ENCODE peak calls at places on chromosomes 4 and X, in five cellular contexts. H, T, G, N and D are unnamed samples.

GRCh38 chr4:48194986-48195773 is 61.1 kb upstream of the TXK start:
- DNase-seq in H (no peak), G (no peak), T (no peak), N (no peak), D (no peak)

GRCh38 chr4:19905006-19905405 is 346.7 kb upstream of the SLIT2 start:
- DNase-seq in T (no peak), N (no peak), H (no peak), G (no peak), D (peak)

GRCh38 chr4:159395693-159396092 is 292.8 kb downstream of the RAPGEF2 start:
- DNase-seq in H (no peak), T (no peak), N (no peak), G (no peak), D (no peak)

GRCh38 chr4:2256781-2257191 is 5.1 kb downstream of the MXD4 start:
- DNase-seq in T (peak), G (no peak), H (peak), N (no peak), D (no peak)

GRCh38 chr4:121950212-121950679 is 1.6 kb downstream of the TRPC3 start:
- DNase-seq in N (peak), H (peak), G (peak), T (peak), D (no peak)

GRCh38 chr4:113292371-113293042 is 243.1 kb downstream of the ANK2 start:
- DNase-seq in H (peak), T (peak), N (no peak), G (no peak), D (peak)

GRCh38 chr4:185992585-185992984 is 76.4 kb upstream of the TLR3 start:
- DNase-seq in G (no peak), N (no peak), T (no peak), H (no peak), D (no peak)

GRCh38 chrX:12360389-12360788 is 222.1 kb downstream of the FRMPD4 start:
- DNase-seq in G (peak), N (no peak), T (no peak), H (no peak), D (no peak)

GRCh38 chr4:151408630-151409469 is at the start of gene FHIP1A:
- DNase-seq in N (peak), T (peak), H (peak), G (peak), D (peak)

GRCh38 chr4:53321151-53321987 is 44.5 kb downstream of the SCFD2 start:
- DNase-seq in T (no peak), N (no peak), H (no peak), G (peak), D (no peak)

GRCh38 chr4:119041951-119042560 is 93.6 kb upstream of the MYOZ2 start:
- DNase-seq in T (no peak), N (peak), H (no peak), G (peak), D (peak)

GRCh38 chr4:43837171-43837570 is 611.4 kb downstream of the KCTD8 start:
- DNase-seq in G (no peak), T (no peak), H (no peak), N (no peak), D (no peak)

GRCh38 chrX:3592184-3592583 is 121.3 kb downstream of the PRKX start:
- DNase-seq in T (no peak), H (no peak), N (no peak), G (no peak), D (no peak)

GRCh38 chr4:127698789-127699200 is 31.4 kb upstream of the SLC25A31 start:
- DNase-seq in G (peak), N (no peak), H (no peak), T (no peak), D (no peak)

GRCh38 chrX:107398115-107398514 is 51.3 kb upstream of the FRMPD3 start:
- DNase-seq in N (no peak), G (no peak), H (no peak), T (no peak), D (no peak)

GRCh38 chr4:2832981-2833670 is 10.5 kb upstream of the ADD1 start:
- DNase-seq in N (no peak), G (no peak), H (peak), T (peak), D (no peak)

GRCh38 chr4:189436207-189436606 is 504.5 kb upstream of the FRG1 start:
- DNase-seq in N (no peak), T (no peak), G (no peak), H (no peak), D (no peak)

GRCh38 chr4:183635333-183635732 is 23.7 kb downstream of the RWDD4 start:
- DNase-seq in T (no peak), N (no peak), G (no peak), H (no peak), D (peak)

GRCh38 chrX:150649096-150649870 is 43.9 kb upstream of the MTMR1 start:
- DNase-seq in H (no peak), T (no peak), G (peak), N (no peak), D (no peak)

GRCh38 chr4:119692001-119692400 is 63.4 kb upstream of the PDE5A start:
- DNase-seq in T (no peak), G (peak), H (no peak), N (no peak), D (no peak)

GRCh38 chrX:64805683-64806082 is 170.6 kb downstream of the ZC4H2 start:
- DNase-seq in H (no peak), G (no peak), T (no peak), N (no peak), D (no peak)

GRCh38 chr4:2712261-2712842 is 43.8 kb downstream of the TNIP2 start:
- DNase-seq in T (no peak), N (no peak), G (no peak), H (no peak), D (no peak)

GRCh38 chr4:142883433-142883832 is 37.3 kb upstream of the INPP4B start:
- DNase-seq in N (no peak), H (no peak), T (no peak), G (no peak), D (no peak)

GRCh38 chr4:89681219-89681618 is 155.7 kb downstream of the SNCA start:
- DNase-seq in T (no peak), N (no peak), H (no peak), G (peak), D (no peak)

GRCh38 chr4:80058740-80059139 is 14.3 kb downstream of the ANTXR2 start:
- DNase-seq in T (no peak), N (no peak), G (no peak), H (no peak), D (no peak)

GRCh38 chrX:54891573-54891972 is 29.1 kb upstream of the TRO start:
- DNase-seq in T (no peak), N (no peak), H (no peak), G (peak), D (peak)

GRCh38 chrX:130805906-130806305 is 97.1 kb downstream of the ENOX2 start:
- DNase-seq in T (no peak), N (no peak), H (no peak), G (no peak), D (no peak)

GRCh38 chrX:50691820-50692219 is 122.2 kb downstream of the SHROOM4 start:
- DNase-seq in N (no peak), H (no peak), T (no peak), G (peak), D (peak)

GRCh38 chr4:172042714-172043114 is 229.5 kb downstream of the GALNTL6 start:
- DNase-seq in G (no peak), T (no peak), H (no peak), N (no peak), D (peak)

GRCh38 chr4:33218238-33218637 is 2498.1 kb downstream of the PCDH7 start:
- DNase-seq in T (no peak), N (no peak), H (no peak), G (no peak), D (no peak)

GRCh38 chrX:71859637-71860036 is 51.0 kb upstream of the NHSL2 start:
- DNase-seq in T (no peak), G (peak), H (no peak), N (peak), D (peak)

GRCh38 chr4:67087897-67088296 is 457.4 kb downstream of the CENPC start:
- DNase-seq in T (no peak), G (peak), N (peak), H (no peak), D (no peak)